ENCODE peak calls at places on chromosomes 1 and 21, in four cellular contexts. U, V, D and Y are unnamed samples.
A peak's percentile ranks its signal among the peaks of the same experiment; 100 is the strongest.

GRCh38 chr1:186093437-186093836 is 281.6 kb downstream of the TPR start:
- DNase-seq in U (peak; percentile 38), V (no peak), D (no peak), Y (peak; percentile 86)

GRCh38 chr1:198201956-198202784 is 45.4 kb downstream of the NEK7 start:
- DNase-seq in U (no peak), V (no peak), D (no peak), Y (no peak)

GRCh38 chr1:88061106-88061829 is 622.8 kb upstream of the PKN2 start:
- DNase-seq in U (peak; percentile 70), V (peak; percentile 61), D (peak; percentile 5), Y (peak; percentile 59)

GRCh38 chr1:96991261-96991660 is 269.7 kb downstream of the PTBP2 start:
- DNase-seq in U (no peak), V (no peak), D (no peak), Y (no peak)

GRCh38 chr1:84889437-84889836 is 3.6 kb downstream of the LPAR3 start:
- DNase-seq in U (no peak), V (no peak), D (no peak), Y (no peak)

GRCh38 chr1:26951821-26952497 is 8.3 kb downstream of the KDF1 start:
- DNase-seq in U (no peak), V (no peak), D (peak; percentile 82), Y (no peak)

GRCh38 chr1:30681782-30682181 is 41.6 kb downstream of the MATN1 start:
- DNase-seq in U (no peak), V (no peak), D (no peak), Y (no peak)

GRCh38 chr1:112954945-112955677 is 885 bp downstream of the SLC16A1 start:
- DNase-seq in U (peak; percentile 61), V (peak; percentile 38), D (peak; percentile 82), Y (peak; percentile 80)

GRCh38 chr1:227889047-227889862 is 58.5 kb downstream of the WNT9A start:
- DNase-seq in U (no peak), V (no peak), D (peak; percentile 90), Y (no peak)

GRCh38 chr1:146034976-146035469 is 13.5 kb upstream of the HJV start:
- DNase-seq in U (no peak), V (no peak), D (no peak), Y (no peak)

GRCh38 chr1:223374064-223374610 is 10.2 kb upstream of the SUSD4 start:
- DNase-seq in U (no peak), V (no peak), D (no peak), Y (no peak)

GRCh38 chr1:75731881-75732280 is 7.4 kb downstream of the ACADM start:
- DNase-seq in U (peak; percentile 5), V (no peak), D (no peak), Y (no peak)

GRCh38 chr1:94920061-94920460 is 6.8 kb downstream of the CNN3 start:
- DNase-seq in U (no peak), V (no peak), D (no peak), Y (peak; percentile 15)

GRCh38 chr1:9466780-9467755 is 72.2 kb upstream of the SLC25A33 start:
- DNase-seq in U (peak; percentile 10), V (no peak), D (no peak), Y (no peak)

GRCh38 chr1:145782166-145783099 is 41.5 kb downstream of the RNF115 start:
- DNase-seq in U (peak; percentile 96), V (peak; percentile 77), D (no peak), Y (peak; percentile 96)

GRCh38 chr1:44544960-44545359 is 129.3 kb downstream of the TMEM53 start:
- DNase-seq in U (no peak), V (no peak), D (no peak), Y (no peak)

GRCh38 chr1:39116868-39117728 is 87.4 kb upstream of the MACF1 start:
- DNase-seq in U (no peak), V (peak; percentile 95), D (peak; percentile 73), Y (peak; percentile 69)

GRCh38 chr1:3644273-3644672 is 5.6 kb downstream of the WRAP73 start:
- DNase-seq in U (no peak), V (no peak), D (no peak), Y (no peak)

GRCh38 chr21:39658066-39658465 is 45.3 kb downstream of the B3GALT5 start:
- DNase-seq in U (no peak), V (no peak), D (no peak), Y (no peak)

GRCh38 chr1:211829343-211830054 is 1.1 kb downstream of the LPGAT1 start:
- DNase-seq in U (no peak), V (no peak), D (peak; percentile 55), Y (no peak)

GRCh38 chr1:201088901-201089525 is 23.2 kb downstream of the CACNA1S start:
- DNase-seq in U (no peak), V (no peak), D (no peak), Y (no peak)

GRCh38 chr1:225859151-225859550 is 23.0 kb downstream of the TMEM63A start:
- DNase-seq in U (no peak), V (no peak), D (no peak), Y (no peak)

GRCh38 chr1:205998457-205999241 is 4.5 kb downstream of the RAB7B start:
- DNase-seq in U (no peak), V (no peak), D (no peak), Y (no peak)

GRCh38 chr1:65581120-65581519 is 160.7 kb downstream of the LEPR start:
- DNase-seq in U (no peak), V (no peak), D (no peak), Y (peak; percentile 36)

DNA sequence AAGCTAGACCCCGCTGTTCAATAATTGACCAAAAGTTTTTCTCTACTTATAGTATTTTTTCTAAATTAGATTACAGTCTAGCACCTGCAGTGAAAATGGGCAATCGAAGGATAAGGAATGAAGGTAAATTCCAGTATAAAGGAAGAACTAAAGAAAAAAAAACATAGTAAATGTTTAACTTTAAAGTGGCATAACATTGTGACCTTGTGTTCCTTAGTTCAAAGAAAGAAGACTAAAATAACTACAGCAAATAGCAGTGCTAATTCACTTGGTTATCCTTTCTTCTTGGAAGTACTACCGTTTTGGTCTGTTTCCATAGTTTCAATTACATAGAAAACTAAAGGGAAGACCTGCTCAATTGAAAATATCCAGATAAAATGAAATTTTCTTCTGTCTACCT is 24.2 kb downstream of the NFYC start:
- DNase-seq in U (no peak), V (no peak), D (no peak), Y (no peak)
- H3K4me1 ChIP-seq in U (peaks cover 9% of the 10 kb centered on the region), V (peaks cover 25% of the 10 kb centered on the region), D (no peaks in the 10 kb centered on the region), Y (peaks cover 22% of the 10 kb centered on the region)

GRCh38 chr1:213087911-213088310 is 36.9 kb downstream of the RPS6KC1 start:
- DNase-seq in U (no peak), V (no peak), D (no peak), Y (no peak)

GRCh38 chr1:213082778-213083445 is 31.9 kb downstream of the RPS6KC1 start:
- DNase-seq in U (no peak), V (no peak), D (peak; percentile 25), Y (no peak)
- H3K9ac ChIP-seq in U (no peak overlapping the region), V (no peak overlapping the region), D (no peak overlapping the region), Y (no peak overlapping the region)

GRCh38 chr1:33259879-33260278 is 3.6 kb downstream of the ZNF362 start:
- DNase-seq in U (no peak), V (no peak), D (no peak), Y (no peak)
- H3K4me1 ChIP-seq in U (peaks cover 15% of the 10 kb centered on the region), V (peaks cover 8% of the 10 kb centered on the region), D (peaks cover 14% of the 10 kb centered on the region), Y (peaks cover 12% of the 10 kb centered on the region)

GRCh38 chr1:93613895-93614294 is 67.7 kb downstream of the BCAR3 start:
- DNase-seq in U (peak; percentile 65), V (no peak), D (no peak), Y (no peak)

GRCh38 chr1:93612510-93612909 is 69.1 kb downstream of the BCAR3 start:
- DNase-seq in U (no peak), V (no peak), D (no peak), Y (no peak)

GRCh38 chr1:93615201-93616150 is 66.2 kb downstream of the BCAR3 start:
- DNase-seq in U (peak; percentile 77), V (no peak), D (peak; percentile 54), Y (peak; percentile 28)

GRCh38 chr1:93616221-93616995 is 65.2 kb downstream of the BCAR3 start:
- DNase-seq in U (no peak), V (no peak), D (no peak), Y (no peak)

DNA sequence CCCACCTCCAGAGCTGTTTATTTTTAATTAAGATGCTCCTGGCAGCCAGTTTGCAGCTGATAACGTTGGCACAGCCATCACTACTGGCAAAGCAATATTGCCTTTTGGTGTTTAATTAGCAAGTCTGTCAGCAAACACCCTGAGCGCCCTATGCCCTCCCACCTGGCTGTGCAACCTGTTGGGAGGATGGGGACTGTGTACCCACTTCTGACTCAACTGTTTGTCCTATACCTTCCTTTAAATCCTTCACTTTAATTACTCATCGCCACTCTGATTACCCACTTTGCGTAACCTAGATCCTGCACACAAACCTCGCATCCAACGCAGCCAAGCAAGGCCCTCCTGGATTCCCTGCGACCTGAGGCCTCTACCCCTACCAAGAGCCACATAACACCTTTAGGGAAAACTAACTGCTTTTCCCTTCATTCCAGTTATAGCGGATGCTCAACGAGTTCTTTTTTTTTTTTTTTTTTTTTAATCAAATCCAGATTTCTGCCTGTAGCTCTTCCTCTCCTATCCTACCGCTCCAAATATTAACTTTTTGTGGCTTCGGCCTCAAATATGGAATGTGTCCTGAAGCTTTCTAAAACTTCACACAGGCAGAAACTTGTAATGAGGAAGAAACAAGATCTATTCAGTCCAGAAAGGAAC is 67.0 kb downstream of the BCAR3 start:
- DNase-seq in U (no peak), V (no peak), D (no peak), Y (no peak)
- H3K9ac ChIP-seq in U (no peak overlapping the region), V (peak overlapping the region; percentile 36), D (no peak overlapping the region), Y (no peak overlapping the region)

GRCh38 chr1:8133190-8133589 is 107.1 kb upstream of the ERRFI1 start:
- DNase-seq in U (no peak), V (no peak), D (no peak), Y (no peak)
- H3K4me1 ChIP-seq in U (peaks cover 25% of the 10 kb centered on the region), V (peaks cover 83% of the 10 kb centered on the region), D (no peaks in the 10 kb centered on the region), Y (peaks cover 34% of the 10 kb centered on the region)